ENCODE peak calls at places on chromosomes 12 and 14, in six cellular contexts. L, D, T, I, K and C are unnamed samples.

GRCh38 chr12:130064999-130065398 is 97.3 kb upstream of the FZD10 start:
- DNase-seq in T (no peak), L (no peak), D (no peak), I (no peak), K (no peak), C (no peak)

GRCh38 chr12:14678547-14678946 is 17.9 kb downstream of the GUCY2C start:
- DNase-seq in D (no peak), K (no peak), T (no peak), I (no peak), L (no peak), C (no peak)

GRCh38 chr14:75568791-75569190 is 9.6 kb upstream of the FLVCR2 start:
- DNase-seq in D (no peak), T (no peak), K (no peak), I (no peak), L (no peak), C (no peak)

GRCh38 chr12:57072661-57073060 is 5.9 kb downstream of the NEMP1 start:
- DNase-seq in D (peak), K (no peak), I (no peak), T (no peak), L (no peak), C (no peak)

GRCh38 chr14:61234215-61234916 is 46.8 kb downstream of the TMEM30B start:
- DNase-seq in T (no peak), I (no peak), L (no peak), D (no peak), K (no peak), C (no peak)

GRCh38 chr14:105093426-105094192 is 28.4 kb upstream of the GPR132 start:
- DNase-seq in I (no peak), T (peak), L (no peak), D (peak), K (peak), C (peak)

GRCh38 chr12:109762673-109763191 is 49.1 kb downstream of the FAM222A start:
- DNase-seq in D (no peak), I (no peak), L (no peak), T (no peak), K (peak), C (no peak)

GRCh38 chr14:75409425-75410205 is 18.2 kb upstream of the JDP2 start:
- DNase-seq in I (no peak), T (no peak), L (no peak), D (no peak), K (no peak), C (no peak)

GRCh38 chr12:121829250-121829918 is 25.6 kb downstream of the SETD1B start:
- DNase-seq in K (no peak), D (no peak), L (no peak), T (no peak), I (no peak), C (no peak)

GRCh38 chr12:49021292-49021915 is 2.8 kb upstream of the PRKAG1 start:
- DNase-seq in D (no peak), T (no peak), I (no peak), K (no peak), L (no peak), C (no peak)

GRCh38 chr14:70289138-70289537 is 70.3 kb downstream of the COX16 start:
- DNase-seq in K (no peak), I (no peak), D (no peak), T (no peak), L (no peak), C (no peak)

GRCh38 chr14:77988096-77988870 is 181.9 kb upstream of the NRXN3 start:
- DNase-seq in I (no peak), T (no peak), K (no peak), D (no peak), L (peak), C (no peak)

GRCh38 chr14:54047645-54048308 is 91.2 kb upstream of the BMP4 start:
- DNase-seq in D (no peak), I (no peak), T (no peak), L (no peak), K (no peak), C (no peak)

GRCh38 chr12:32049956-32050355 is 56.7 kb upstream of the BICD1 start:
- DNase-seq in D (peak), L (no peak), I (no peak), T (no peak), K (no peak), C (no peak)

GRCh38 chr14:38405851-38406630 is 150.1 kb upstream of the CLEC14A start:
- DNase-seq in K (no peak), L (no peak), D (peak), I (no peak), T (no peak), C (no peak)

GRCh38 chr12:39532448-39532847 is 87.2 kb downstream of the ABCD2 start:
- DNase-seq in T (no peak), K (no peak), D (no peak), I (no peak), L (no peak), C (no peak)

GRCh38 chr14:101132051-101132541 is 228.6 kb upstream of the RTL1 start:
- DNase-seq in I (no peak), L (peak), K (peak), T (no peak), D (no peak), C (no peak)

GRCh38 chr14:20609215-20610001 is 18.2 kb upstream of the RNASE12 start:
- DNase-seq in T (peak), K (peak), D (peak), I (no peak), L (peak), C (no peak)

GRCh38 chr14:68395585-68395984 is 397.3 kb downstream of the ZFP36L1 start:
- DNase-seq in T (no peak), D (peak), I (no peak), K (no peak), L (no peak), C (no peak)

GRCh38 chr12:11827096-11827841 is 177.8 kb downstream of the ETV6 start:
- DNase-seq in T (peak), K (no peak), I (no peak), L (no peak), D (no peak), C (no peak)

GRCh38 chr12:3273409-3273853 is 196.3 kb downstream of the TSPAN9 start:
- DNase-seq in L (no peak), D (peak), T (no peak), K (no peak), I (no peak), C (no peak)

GRCh38 chr12:6229224-6229748 is 29.1 kb downstream of the CD9 start:
- DNase-seq in I (no peak), L (peak), T (no peak), K (no peak), D (no peak), C (no peak)

GRCh38 chr12:68425998-68426397 is 93.8 kb upstream of the MDM1 start:
- DNase-seq in T (no peak), L (no peak), K (no peak), I (no peak), D (peak), C (no peak)

GRCh38 chr12:131536766-131537165 is 174.1 kb upstream of the SFSWAP start:
- DNase-seq in T (no peak), L (no peak), K (no peak), I (no peak), D (no peak), C (no peak)

GRCh38 chr14:74220991-74221390 is 18.3 kb upstream of the VSX2 start:
- DNase-seq in T (no peak), L (no peak), K (no peak), D (no peak), I (no peak), C (no peak)

GRCh38 chr14:57060276-57060956 is 208.3 kb downstream of the EXOC5 start:
- DNase-seq in T (no peak), L (no peak), D (no peak), K (no peak), I (no peak), C (no peak)

GRCh38 chr12:40921563-40922163 is 229.4 kb downstream of the CNTN1 start:
- DNase-seq in K (no peak), T (no peak), L (no peak), D (peak), I (no peak), C (no peak)

GRCh38 chr14:73467800-73468199 is 9.5 kb upstream of the NUMB start:
- DNase-seq in T (no peak), L (no peak), I (no peak), D (peak), K (no peak), C (no peak)

GRCh38 chr14:49051328-49052060 is 534.7 kb downstream of the RPS29 start:
- DNase-seq in D (peak), T (no peak), I (no peak), L (no peak), K (no peak), C (no peak)

GRCh38 chr12:29879606-29880308 is 96.0 kb upstream of the TMTC1 start:
- DNase-seq in K (no peak), I (no peak), T (no peak), D (no peak), L (no peak), C (no peak)
- H3K4me3 ChIP-seq in K (no peak), I (no peak), T (no peak), D (no peak), L (no peak), C (no peak)

DNA sequence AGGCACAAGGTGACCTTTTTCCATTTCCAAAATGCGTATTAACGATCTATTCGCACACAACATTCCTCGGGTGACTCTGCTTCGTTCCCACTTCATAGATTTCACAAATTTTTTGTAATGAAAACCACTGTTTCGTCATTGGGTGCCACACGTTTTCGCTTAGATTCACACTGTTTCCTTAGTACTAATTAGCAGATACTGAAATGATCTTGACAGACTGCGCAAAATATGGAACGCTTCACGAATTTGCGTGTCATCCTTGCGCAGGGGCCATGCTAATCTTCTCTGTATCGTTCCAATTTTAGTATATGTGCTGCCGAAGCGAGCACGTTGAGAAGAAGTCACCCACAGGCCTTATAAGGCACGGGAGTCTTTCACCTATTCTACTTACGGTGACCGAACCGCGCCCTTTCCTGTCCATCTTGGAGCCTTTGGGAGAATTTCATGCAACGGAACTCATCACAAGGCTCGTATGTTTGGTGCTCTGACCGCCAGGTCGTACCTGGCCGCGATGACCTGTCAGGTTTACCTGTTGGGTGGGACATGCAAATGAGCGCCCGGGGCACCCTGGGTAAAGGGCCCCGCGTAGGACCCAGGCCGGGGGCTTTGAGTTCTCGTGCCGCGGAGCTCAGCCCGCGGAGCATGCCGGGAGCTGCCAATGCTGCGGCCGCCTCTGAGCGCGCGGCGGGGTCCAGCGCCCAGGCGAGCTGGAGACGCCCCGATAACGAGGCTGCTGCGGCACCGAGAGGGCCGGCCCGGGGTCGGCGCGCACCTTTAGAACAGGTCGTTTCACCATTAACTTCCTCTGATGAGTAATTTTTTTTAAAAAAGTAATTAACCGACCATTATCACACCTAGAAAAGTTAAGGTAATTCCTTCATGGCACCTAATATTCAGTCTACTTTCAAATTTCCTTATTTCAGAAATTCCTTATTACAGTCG is at the start of gene RNU6-8:
- DNase-seq in I (peak), L (peak), T (peak), D (peak), K (peak), C (peak)
- TF ChIP-seq POLR2A in I (no peak), L (no peak), T (peak), D (no peak), K (no peak), C (no peak)

DNA sequence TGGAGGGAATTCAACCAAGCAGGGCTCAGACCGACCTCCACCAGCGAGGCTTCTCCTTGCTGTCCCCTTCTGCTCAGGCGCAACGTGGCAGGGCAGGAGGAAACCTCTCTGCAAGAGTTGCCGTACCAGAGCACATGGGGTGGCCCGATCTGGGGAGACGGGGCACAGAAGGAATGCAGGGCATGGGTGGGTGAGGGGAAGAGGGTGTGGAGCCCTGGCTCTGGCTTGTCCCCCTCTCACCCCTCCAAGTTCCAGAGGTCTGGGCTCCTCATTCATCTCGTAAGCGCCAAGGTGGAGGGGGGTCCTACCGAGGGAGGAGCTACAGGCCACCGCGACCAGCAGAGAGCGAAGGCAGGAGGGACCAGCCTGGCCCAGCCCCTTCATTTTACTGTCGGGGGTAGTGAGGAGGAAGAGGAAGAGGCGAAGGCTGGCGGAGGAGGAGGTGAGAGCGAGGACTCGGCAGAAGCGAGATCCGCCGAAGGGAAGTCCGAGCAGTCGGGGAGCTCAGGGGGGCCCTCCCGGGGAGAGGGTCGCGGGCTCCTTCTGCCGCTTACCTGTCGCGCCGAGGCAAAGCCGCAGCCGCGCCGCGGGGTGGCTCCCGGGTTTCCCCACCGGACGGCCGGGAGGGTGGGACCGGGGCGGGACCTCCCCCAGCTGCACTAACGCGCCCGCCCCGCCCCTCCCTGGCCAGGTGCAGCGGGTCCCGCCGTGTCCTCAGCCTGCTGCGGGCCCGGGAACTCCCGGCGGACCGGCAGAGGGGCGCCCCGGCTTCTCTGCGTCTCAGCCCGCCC is at the start of gene GALNT6:
- DNase-seq in K (peak), I (no peak), D (no peak), T (peak), L (no peak), C (no peak)
- H3K27ac ChIP-seq in K (peak), I (peak), D (peak), T (peak), L (peak), C (peak)

DNA sequence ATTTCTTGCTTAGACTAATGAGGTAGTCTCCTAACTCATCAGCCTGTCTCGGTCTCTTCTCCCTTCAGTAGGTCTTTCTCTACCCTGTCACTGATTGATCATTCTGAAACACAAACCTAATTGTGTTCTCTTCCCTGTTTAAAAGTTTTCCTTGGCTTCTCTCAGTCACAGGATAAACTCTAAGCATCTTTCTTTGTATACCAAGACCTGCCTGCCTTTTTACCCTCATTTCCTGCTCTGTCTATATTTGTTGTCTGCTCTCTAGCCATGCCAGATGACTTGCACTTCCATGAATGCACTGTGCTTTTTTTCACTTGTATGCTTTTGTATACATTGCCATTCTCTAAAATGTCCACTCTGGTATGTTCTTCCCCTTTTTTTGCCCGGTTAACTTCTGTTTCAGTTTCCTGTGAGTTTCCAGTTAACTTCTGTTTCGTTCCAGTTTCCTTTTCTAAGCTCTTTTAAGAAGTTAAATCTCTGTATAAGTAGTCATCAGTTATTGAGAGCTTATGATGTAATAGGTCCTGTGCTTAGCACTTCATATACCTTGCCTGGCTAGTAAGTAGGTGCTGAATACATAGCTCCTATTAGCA is 12.8 kb downstream of the DIP2B start:
- DNase-seq in K (no peak), T (no peak), I (no peak), L (no peak), D (peak), C (no peak)
- H3K4me3 ChIP-seq in K (no peak), T (no peak), I (no peak), L (no peak), D (peak), C (no peak)

DNA sequence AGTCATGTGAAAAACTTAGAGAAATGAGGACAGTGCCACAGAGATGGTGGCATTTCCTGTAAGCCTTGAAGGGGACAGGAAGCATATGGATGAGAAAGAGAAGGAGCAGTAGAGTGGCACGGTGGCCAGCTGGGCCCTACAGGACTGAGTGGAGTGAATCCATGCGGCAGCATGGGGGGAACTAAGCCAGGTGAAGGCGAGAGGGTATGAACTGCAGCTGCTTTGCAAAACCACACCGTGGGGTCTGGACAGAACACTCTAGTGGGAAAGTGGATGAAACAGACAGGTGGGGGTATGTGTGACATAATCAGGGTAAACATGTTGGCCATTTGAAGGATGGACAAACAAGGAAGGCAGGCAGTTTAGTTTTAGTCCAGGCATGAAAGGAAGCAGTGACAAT is 10.4 kb upstream of the SYCP3 start:
- DNase-seq in D (no peak), I (no peak), L (no peak), T (no peak), K (no peak), C (no peak)
- TF ChIP-seq POLR2A in D (no peak), I (no peak), L (no peak), T (no peak), K (no peak), C (no peak)

DNA sequence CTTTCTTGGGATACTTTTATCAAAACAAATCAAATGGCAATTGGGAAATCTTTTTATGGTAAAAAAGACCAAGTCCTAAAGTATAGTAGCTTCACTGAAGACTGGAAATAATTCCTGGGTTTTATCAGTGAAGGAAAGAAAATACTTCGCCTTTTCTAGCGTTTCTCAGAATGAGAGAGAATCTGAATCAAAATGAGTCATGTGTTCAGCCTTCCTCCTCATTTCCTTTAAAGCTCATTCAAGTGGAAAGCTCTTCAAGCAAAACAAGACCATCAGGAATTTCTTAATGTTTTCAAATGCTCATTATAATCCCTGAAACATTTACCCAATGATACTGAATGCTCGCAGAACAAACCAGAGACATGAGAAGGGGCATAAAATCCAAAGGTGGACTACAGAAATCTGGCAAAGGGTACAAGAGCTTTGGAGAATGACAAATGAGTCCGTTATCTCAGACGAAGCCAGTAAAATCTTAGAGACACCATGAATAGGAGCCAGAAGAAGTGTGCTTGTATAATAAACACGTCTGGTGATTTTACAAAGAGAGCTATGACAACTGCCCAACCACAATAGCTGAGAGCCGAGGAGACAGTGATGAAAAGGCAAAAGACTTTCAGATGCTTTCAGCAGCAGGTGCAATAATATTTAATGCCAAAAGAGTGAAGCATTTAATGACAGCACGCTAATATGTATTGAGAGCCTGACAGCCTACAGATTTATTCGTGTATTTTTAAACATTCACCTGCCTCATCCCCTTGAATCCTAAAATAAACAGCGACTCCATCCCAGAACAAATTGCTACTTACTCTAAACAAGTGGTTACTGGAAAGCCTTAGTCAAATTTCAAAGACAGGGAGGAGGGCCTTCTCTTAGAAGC is 19.1 kb downstream of the SPRING1 start:
- DNase-seq in T (no peak), L (no peak), K (no peak), I (no peak), D (peak), C (no peak)
- H3K27ac ChIP-seq in T (no peak), L (no peak), K (no peak), I (peak), D (no peak), C (no peak)